ENCODE peak calls at places on chromosomes 1 and 21, in nine cellular contexts. One of them, this sample, is unnamed.

GRCh38 chr1:215845224-215845902 is 278.3 kb downstream of the KCTD3 start:
- DNase-seq in thoracic aorta: no peak
- DNase-seq in hepatocyte: peak; percentile 10
- DNase-seq in astrocyte: peak; percentile 87
- DNase-seq in tibial artery: no peak
- DNase-seq in GM23338: no peak
- DNase-seq in left lung: no peak
- DNase-seq in dorsolateral prefrontal cortex: no peak
- DNase-seq in heart left ventricle: no peak
- DNase-seq in this sample: no peak

GRCh38 chr1:190475394-190476250 is 2.0 kb downstream of the BRINP3 start:
- DNase-seq in thoracic aorta: no peak
- DNase-seq in hepatocyte: peak; percentile 43
- DNase-seq in astrocyte: no peak
- DNase-seq in tibial artery: no peak
- DNase-seq in GM23338: peak; percentile 37
- DNase-seq in left lung: no peak
- DNase-seq in dorsolateral prefrontal cortex: no peak
- DNase-seq in heart left ventricle: no peak
- DNase-seq in this sample: peak; percentile 8

GRCh38 chr1:78210167-78210566 is 164.4 kb downstream of the GIPC2 start:
- DNase-seq in thoracic aorta: no peak
- DNase-seq in hepatocyte: no peak
- DNase-seq in astrocyte: peak; percentile 31
- DNase-seq in tibial artery: no peak
- DNase-seq in GM23338: no peak
- DNase-seq in left lung: no peak
- DNase-seq in dorsolateral prefrontal cortex: no peak
- DNase-seq in heart left ventricle: no peak
- DNase-seq in this sample: no peak

GRCh38 chr1:229344139-229344538 is 1.3 kb upstream of the CCSAP start:
- DNase-seq in thoracic aorta: no peak
- DNase-seq in hepatocyte: no peak
- DNase-seq in astrocyte: no peak
- DNase-seq in tibial artery: no peak
- DNase-seq in GM23338: no peak
- DNase-seq in left lung: no peak
- DNase-seq in dorsolateral prefrontal cortex: no peak
- DNase-seq in heart left ventricle: no peak
- DNase-seq in this sample: no peak

GRCh38 chr1:94160811-94161210 is 39.9 kb upstream of the ABCA4 start:
- DNase-seq in thoracic aorta: no peak
- DNase-seq in hepatocyte: peak; percentile 11
- DNase-seq in astrocyte: peak; percentile 87
- DNase-seq in tibial artery: no peak
- DNase-seq in GM23338: peak; percentile 13
- DNase-seq in left lung: no peak
- DNase-seq in dorsolateral prefrontal cortex: no peak
- DNase-seq in heart left ventricle: no peak
- DNase-seq in this sample: no peak

GRCh38 chr1:30740952-30741894 is 16.4 kb downstream of the LAPTM5 start:
- DNase-seq in thoracic aorta: no peak
- DNase-seq in hepatocyte: no peak
- DNase-seq in astrocyte: no peak
- DNase-seq in tibial artery: no peak
- DNase-seq in GM23338: no peak
- DNase-seq in left lung: no peak
- DNase-seq in dorsolateral prefrontal cortex: no peak
- DNase-seq in heart left ventricle: no peak
- DNase-seq in this sample: no peak

GRCh38 chr1:235073331-235073967 is 55.2 kb downstream of the TOMM20 start:
- DNase-seq in thoracic aorta: no peak
- DNase-seq in hepatocyte: peak; percentile 57
- DNase-seq in astrocyte: no peak
- DNase-seq in tibial artery: no peak
- DNase-seq in GM23338: no peak
- DNase-seq in left lung: peak; percentile 87
- DNase-seq in dorsolateral prefrontal cortex: no peak
- DNase-seq in heart left ventricle: no peak
- DNase-seq in this sample: peak; percentile 90

GRCh38 chr1:222171005-222171404 is 376.9 kb downstream of the HHIPL2 start:
- DNase-seq in thoracic aorta: no peak
- DNase-seq in hepatocyte: peak; percentile 56
- DNase-seq in astrocyte: peak; percentile 41
- DNase-seq in tibial artery: no peak
- DNase-seq in GM23338: peak; percentile 74
- DNase-seq in left lung: no peak
- DNase-seq in dorsolateral prefrontal cortex: no peak
- DNase-seq in heart left ventricle: no peak
- DNase-seq in this sample: no peak

GRCh38 chr1:231162300-231162969 is 577 bp downstream of the TRIM67 start:
- DNase-seq in thoracic aorta: no peak
- DNase-seq in hepatocyte: peak; percentile 74
- DNase-seq in astrocyte: peak; percentile 29
- DNase-seq in tibial artery: no peak
- DNase-seq in GM23338: peak; percentile 71
- DNase-seq in left lung: no peak
- DNase-seq in dorsolateral prefrontal cortex: no peak
- DNase-seq in heart left ventricle: peak; percentile 36
- DNase-seq in this sample: peak; percentile 55

GRCh38 chr1:17458794-17459193 is 19.3 kb upstream of the RCC2 start:
- DNase-seq in thoracic aorta: no peak
- DNase-seq in hepatocyte: no peak
- DNase-seq in astrocyte: no peak
- DNase-seq in tibial artery: no peak
- DNase-seq in GM23338: no peak
- DNase-seq in left lung: no peak
- DNase-seq in dorsolateral prefrontal cortex: no peak
- DNase-seq in heart left ventricle: no peak
- DNase-seq in this sample: no peak

GRCh38 chr21:42097860-42098259 is 26.7 kb downstream of the UMODL1 start:
- DNase-seq in thoracic aorta: peak; percentile 82
- DNase-seq in hepatocyte: peak; percentile 91
- DNase-seq in astrocyte: peak; percentile 98
- DNase-seq in tibial artery: peak; percentile 85
- DNase-seq in GM23338: no peak
- DNase-seq in left lung: peak; percentile 74
- DNase-seq in dorsolateral prefrontal cortex: no peak
- DNase-seq in heart left ventricle: no peak
- DNase-seq in this sample: peak; percentile 59

GRCh38 chr1:229839800-229840199 is 213.8 kb downstream of the URB2 start:
- DNase-seq in thoracic aorta: no peak
- DNase-seq in hepatocyte: no peak
- DNase-seq in astrocyte: no peak
- DNase-seq in tibial artery: no peak
- DNase-seq in GM23338: no peak
- DNase-seq in left lung: no peak
- DNase-seq in dorsolateral prefrontal cortex: no peak
- DNase-seq in heart left ventricle: no peak
- DNase-seq in this sample: no peak

GRCh38 chr1:3858231-3858981 is 1.1 kb downstream of the DFFB start:
- DNase-seq in thoracic aorta: no peak
- DNase-seq in hepatocyte: peak; percentile 40
- DNase-seq in astrocyte: peak; percentile 14
- DNase-seq in tibial artery: no peak
- DNase-seq in GM23338: peak; percentile 50
- DNase-seq in left lung: peak; percentile 41
- DNase-seq in dorsolateral prefrontal cortex: peak; percentile 36
- DNase-seq in heart left ventricle: no peak
- DNase-seq in this sample: peak; percentile 67

GRCh38 chr1:2504224-2504948 is 22.0 kb downstream of the PANK4 start:
- DNase-seq in thoracic aorta: no peak
- DNase-seq in hepatocyte: peak; percentile 27
- DNase-seq in astrocyte: no peak
- DNase-seq in tibial artery: no peak
- DNase-seq in GM23338: no peak
- DNase-seq in left lung: no peak
- DNase-seq in dorsolateral prefrontal cortex: no peak
- DNase-seq in heart left ventricle: no peak
- DNase-seq in this sample: no peak

GRCh38 chr1:170351368-170351946 is 180.5 kb upstream of the GORAB start:
- DNase-seq in thoracic aorta: no peak
- DNase-seq in hepatocyte: no peak
- DNase-seq in astrocyte: peak; percentile 43
- DNase-seq in tibial artery: no peak
- DNase-seq in GM23338: no peak
- DNase-seq in left lung: no peak
- DNase-seq in dorsolateral prefrontal cortex: no peak
- DNase-seq in heart left ventricle: no peak
- DNase-seq in this sample: no peak

GRCh38 chr1:160862151-160863061 is at the start of gene CD244:
- DNase-seq in thoracic aorta: no peak
- DNase-seq in hepatocyte: peak; percentile 28
- DNase-seq in astrocyte: no peak
- DNase-seq in tibial artery: no peak
- DNase-seq in GM23338: no peak
- DNase-seq in left lung: peak; percentile 57
- DNase-seq in dorsolateral prefrontal cortex: no peak
- DNase-seq in heart left ventricle: no peak
- DNase-seq in this sample: peak; percentile 50

GRCh38 chr21:46024983-46025860 is 43.7 kb downstream of the COL6A1 start:
- DNase-seq in thoracic aorta: no peak
- DNase-seq in hepatocyte: peak; percentile 49
- DNase-seq in astrocyte: peak; percentile 85
- DNase-seq in tibial artery: no peak
- DNase-seq in GM23338: no peak
- DNase-seq in left lung: no peak
- DNase-seq in dorsolateral prefrontal cortex: no peak
- DNase-seq in heart left ventricle: no peak
- DNase-seq in this sample: no peak
- H3K27ac ChIP-seq in thoracic aorta: no peak overlapping the region
- H3K27ac ChIP-seq in hepatocyte: peak overlapping the region; percentile 85
- H3K27ac ChIP-seq in astrocyte: peak overlapping the region; percentile 72
- H3K27ac ChIP-seq in tibial artery: no peak overlapping the region
- H3K27ac ChIP-seq in GM23338: no peak overlapping the region
- H3K27ac ChIP-seq in left lung: no peak overlapping the region
- H3K27ac ChIP-seq in dorsolateral prefrontal cortex: no peak overlapping the region
- H3K27ac ChIP-seq in heart left ventricle: no peak overlapping the region
- H3K27ac ChIP-seq in this sample: no peak overlapping the region

GRCh38 chr1:196437671-196438070 is 170.6 kb downstream of the KCNT2 start:
- DNase-seq in thoracic aorta: no peak
- DNase-seq in hepatocyte: no peak
- DNase-seq in astrocyte: no peak
- DNase-seq in tibial artery: no peak
- DNase-seq in GM23338: no peak
- DNase-seq in left lung: no peak
- DNase-seq in dorsolateral prefrontal cortex: no peak
- DNase-seq in heart left ventricle: no peak
- DNase-seq in this sample: no peak
- TF ChIP-seq CTCF in thoracic aorta: no peak
- TF ChIP-seq CTCF in hepatocyte: no peak
- TF ChIP-seq CTCF in astrocyte: no peak
- TF ChIP-seq CTCF in tibial artery: no peak
- TF ChIP-seq CTCF in GM23338: no peak
- TF ChIP-seq CTCF in left lung: no peak
- TF ChIP-seq CTCF in dorsolateral prefrontal cortex: no peak
- TF ChIP-seq CTCF in heart left ventricle: no peak
- TF ChIP-seq CTCF in this sample: no peak

GRCh38 chr1:243271990-243272389 is 16.1 kb downstream of the SDCCAG8 start:
- DNase-seq in thoracic aorta: no peak
- DNase-seq in hepatocyte: no peak
- DNase-seq in astrocyte: peak; percentile 65
- DNase-seq in tibial artery: no peak
- DNase-seq in GM23338: no peak
- DNase-seq in left lung: no peak
- DNase-seq in dorsolateral prefrontal cortex: no peak
- DNase-seq in heart left ventricle: no peak
- DNase-seq in this sample: no peak

GRCh38 chr1:243273945-243274344 is 18.1 kb downstream of the SDCCAG8 start:
- DNase-seq in thoracic aorta: no peak
- DNase-seq in hepatocyte: no peak
- DNase-seq in astrocyte: no peak
- DNase-seq in tibial artery: no peak
- DNase-seq in GM23338: no peak
- DNase-seq in left lung: no peak
- DNase-seq in dorsolateral prefrontal cortex: no peak
- DNase-seq in heart left ventricle: no peak
- DNase-seq in this sample: no peak

GRCh38 chr1:243280571-243281129 is 24.8 kb downstream of the SDCCAG8 start:
- DNase-seq in thoracic aorta: no peak
- DNase-seq in hepatocyte: no peak
- DNase-seq in astrocyte: no peak
- DNase-seq in tibial artery: no peak
- DNase-seq in GM23338: no peak
- DNase-seq in left lung: no peak
- DNase-seq in dorsolateral prefrontal cortex: no peak
- DNase-seq in heart left ventricle: no peak
- DNase-seq in this sample: no peak

GRCh38 chr1:243270097-243270864 is 14.4 kb downstream of the SDCCAG8 start:
- DNase-seq in thoracic aorta: no peak
- DNase-seq in hepatocyte: no peak
- DNase-seq in astrocyte: no peak
- DNase-seq in tibial artery: no peak
- DNase-seq in GM23338: no peak
- DNase-seq in left lung: no peak
- DNase-seq in dorsolateral prefrontal cortex: no peak
- DNase-seq in heart left ventricle: no peak
- DNase-seq in this sample: no peak

DNA sequence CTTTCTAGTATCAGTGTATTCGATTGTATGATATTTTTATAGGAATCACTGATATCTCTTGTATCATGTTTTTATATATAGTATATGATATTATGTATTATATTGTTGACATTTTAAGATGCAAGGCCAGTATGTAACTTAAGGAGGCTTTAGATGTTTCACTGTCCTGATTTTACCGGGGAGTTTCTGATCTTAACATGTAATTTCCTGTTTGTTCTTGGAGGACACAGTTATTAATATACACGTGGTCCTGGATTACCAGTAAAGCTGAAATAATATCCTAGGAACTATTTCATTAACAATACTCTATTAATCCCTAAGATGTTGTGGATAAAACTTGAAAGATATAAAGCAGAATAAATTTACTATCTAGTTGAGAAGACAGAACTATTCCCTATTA is 19.5 kb downstream of the SDCCAG8 start:
- DNase-seq in thoracic aorta: no peak
- DNase-seq in hepatocyte: no peak
- DNase-seq in astrocyte: no peak
- DNase-seq in tibial artery: no peak
- DNase-seq in GM23338: no peak
- DNase-seq in left lung: no peak
- DNase-seq in dorsolateral prefrontal cortex: no peak
- DNase-seq in heart left ventricle: no peak
- DNase-seq in this sample: no peak
- H3K27ac ChIP-seq in thoracic aorta: no peak overlapping the region
- H3K27ac ChIP-seq in hepatocyte: no peak overlapping the region
- H3K27ac ChIP-seq in astrocyte: no peak overlapping the region
- H3K27ac ChIP-seq in tibial artery: no peak overlapping the region
- H3K27ac ChIP-seq in GM23338: no peak overlapping the region
- H3K27ac ChIP-seq in left lung: no peak overlapping the region
- H3K27ac ChIP-seq in dorsolateral prefrontal cortex: no peak overlapping the region
- H3K27ac ChIP-seq in heart left ventricle: no peak overlapping the region
- H3K27ac ChIP-seq in this sample: no peak overlapping the region

DNA sequence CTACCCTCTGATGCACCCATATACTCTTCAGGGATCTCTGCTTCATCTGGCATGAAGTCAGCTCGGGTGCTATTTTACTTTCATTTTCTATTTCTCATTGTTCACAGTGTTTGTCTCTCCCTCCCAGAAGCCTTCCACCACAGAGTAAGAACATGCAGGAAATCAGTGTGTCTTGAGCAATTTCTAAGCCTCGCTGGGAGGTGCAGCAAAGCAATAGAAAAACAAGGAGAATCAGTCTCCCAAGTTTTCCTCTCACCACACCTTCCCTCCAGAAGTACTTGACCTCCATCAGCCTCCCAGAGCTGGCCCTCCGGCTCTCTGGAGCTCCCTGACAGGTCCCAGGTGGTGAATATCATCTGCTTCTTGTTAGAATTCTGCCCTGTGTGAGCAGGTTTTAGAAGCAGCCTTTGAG is 594.7 kb upstream of the CAMK1G start:
- DNase-seq in thoracic aorta: no peak
- DNase-seq in hepatocyte: peak; percentile 43
- DNase-seq in astrocyte: peak; percentile 43
- DNase-seq in tibial artery: no peak
- DNase-seq in GM23338: no peak
- DNase-seq in left lung: no peak
- DNase-seq in dorsolateral prefrontal cortex: no peak
- DNase-seq in heart left ventricle: peak; percentile 28
- DNase-seq in this sample: peak; percentile 29
- TF ChIP-seq CTCF in thoracic aorta: no peak
- TF ChIP-seq CTCF in hepatocyte: no peak
- TF ChIP-seq CTCF in astrocyte: no peak
- TF ChIP-seq CTCF in tibial artery: no peak
- TF ChIP-seq CTCF in GM23338: no peak
- TF ChIP-seq CTCF in left lung: no peak
- TF ChIP-seq CTCF in dorsolateral prefrontal cortex: no peak
- TF ChIP-seq CTCF in heart left ventricle: no peak
- TF ChIP-seq CTCF in this sample: no peak

This sample was measured in thyroid gland.